ENCODE peak calls at places on chromosome 6, in six cellular contexts. One of them, this sample, is unnamed. For H3K27me3 and H3K4me1, the result is how much of the 10 kb centered on the place peaks cover.

GRCh38 chr6:88814909-88815308 is 148.5 kb downstream of the RNGTT start:
- DNase-seq in endodermal cell: no peak
- DNase-seq in neural progenitor cell: no peak
- DNase-seq in left ventricle myocardium inferior: no peak
- DNase-seq in transverse colon: no peak
- DNase-seq in BE2C: no peak
- DNase-seq in this sample: no peak

GRCh38 chr6:47000842-47001241 is 41.3 kb downstream of the ADGRF1 start:
- DNase-seq in endodermal cell: no peak
- DNase-seq in neural progenitor cell: no peak
- DNase-seq in left ventricle myocardium inferior: no peak
- DNase-seq in transverse colon: no peak
- DNase-seq in BE2C: no peak
- DNase-seq in this sample: no peak

GRCh38 chr6:79796197-79796596 is 151.2 kb downstream of the ELOVL4 start:
- DNase-seq in endodermal cell: no peak
- DNase-seq in neural progenitor cell: no peak
- DNase-seq in left ventricle myocardium inferior: no peak
- DNase-seq in transverse colon: no peak
- DNase-seq in BE2C: no peak
- DNase-seq in this sample: no peak

GRCh38 chr6:45959534-45960195 is 56.0 kb downstream of the CLIC5 start:
- DNase-seq in endodermal cell: no peak
- DNase-seq in neural progenitor cell: no peak
- DNase-seq in left ventricle myocardium inferior: no peak
- DNase-seq in transverse colon: no peak
- DNase-seq in BE2C: no peak
- DNase-seq in this sample: no peak

GRCh38 chr6:67633058-67633457 is 1002.0 kb upstream of the ADGRB3 start:
- DNase-seq in endodermal cell: no peak
- DNase-seq in neural progenitor cell: no peak
- DNase-seq in left ventricle myocardium inferior: no peak
- DNase-seq in transverse colon: no peak
- DNase-seq in BE2C: no peak
- DNase-seq in this sample: no peak

GRCh38 chr6:163409712-163410111 is 4.8 kb upstream of the QKI start:
- DNase-seq in endodermal cell: no peak
- DNase-seq in neural progenitor cell: no peak
- DNase-seq in left ventricle myocardium inferior: no peak
- DNase-seq in transverse colon: no peak
- DNase-seq in BE2C: no peak
- DNase-seq in this sample: no peak

GRCh38 chr6:35219683-35220326 is 6.0 kb downstream of the SCUBE3 start:
- DNase-seq in endodermal cell: no peak
- DNase-seq in neural progenitor cell: no peak
- DNase-seq in left ventricle myocardium inferior: no peak
- DNase-seq in transverse colon: no peak
- DNase-seq in BE2C: no peak
- DNase-seq in this sample: no peak

GRCh38 chr6:160132776-160133338 is 11.2 kb downstream of the SLC22A1 start:
- DNase-seq in endodermal cell: peak
- DNase-seq in neural progenitor cell: no peak
- DNase-seq in left ventricle myocardium inferior: no peak
- DNase-seq in transverse colon: no peak
- DNase-seq in BE2C: no peak
- DNase-seq in this sample: no peak

GRCh38 chr6:142395768-142396231 is 94.0 kb downstream of the ADGRG6 start:
- DNase-seq in endodermal cell: no peak
- DNase-seq in neural progenitor cell: no peak
- DNase-seq in left ventricle myocardium inferior: no peak
- DNase-seq in transverse colon: no peak
- DNase-seq in BE2C: no peak
- DNase-seq in this sample: no peak

GRCh38 chr6:127420558-127420957 is 38.6 kb downstream of the KIAA0408 start:
- DNase-seq in endodermal cell: peak
- DNase-seq in neural progenitor cell: peak
- DNase-seq in left ventricle myocardium inferior: peak
- DNase-seq in transverse colon: peak
- DNase-seq in BE2C: peak
- DNase-seq in this sample: peak

DNA sequence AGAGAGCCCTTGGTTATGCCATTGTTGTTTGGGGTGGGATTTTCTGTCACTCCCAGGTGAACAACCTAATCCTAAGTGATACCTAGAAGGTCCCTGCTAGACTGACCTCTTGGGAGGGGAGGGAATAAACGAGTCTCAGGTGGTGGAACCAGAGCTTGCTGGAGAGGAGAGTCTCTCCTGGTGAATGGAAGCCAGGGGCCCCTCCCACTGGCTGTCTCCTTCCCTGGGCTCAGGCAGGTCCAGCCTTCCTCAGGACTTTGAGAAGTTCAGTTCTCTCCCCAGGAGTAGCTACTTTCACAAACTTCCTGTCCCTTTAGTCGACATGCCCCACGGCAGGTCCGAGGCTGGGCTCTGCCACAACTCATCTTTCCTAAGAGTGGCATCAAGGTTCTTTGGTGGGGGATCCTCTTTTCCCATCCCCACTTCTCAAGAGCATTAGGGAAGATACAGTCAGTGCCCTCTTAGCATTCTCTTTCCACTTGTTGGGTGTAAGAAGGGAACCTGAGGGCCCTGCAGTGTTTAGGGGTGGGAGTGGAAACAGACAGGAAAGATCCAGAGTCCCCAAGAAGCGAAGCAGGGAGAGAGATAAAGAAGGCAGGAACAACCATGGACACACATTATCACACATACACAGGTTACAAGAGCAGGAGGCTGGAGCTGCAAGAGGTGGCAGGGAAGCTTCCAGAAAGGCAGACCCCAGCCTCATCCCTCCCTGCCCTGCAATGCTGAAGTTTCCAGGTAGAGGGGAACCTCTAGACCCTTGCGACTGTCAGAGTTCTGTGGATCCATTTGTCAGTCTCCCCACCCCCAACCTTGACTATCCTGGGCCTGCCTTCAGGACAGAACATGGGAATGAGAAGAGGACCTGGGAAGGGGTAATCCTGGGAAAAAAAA is 900 bp upstream of the GLP1R start:
- DNase-seq in endodermal cell: no peak
- DNase-seq in neural progenitor cell: no peak
- DNase-seq in left ventricle myocardium inferior: no peak
- DNase-seq in transverse colon: no peak
- DNase-seq in BE2C: no peak
- DNase-seq in this sample: no peak
- H3K27me3 ChIP-seq in endodermal cell: half or more
- H3K27me3 ChIP-seq in neural progenitor cell: under half
- H3K27me3 ChIP-seq in left ventricle myocardium inferior: under half
- H3K27me3 ChIP-seq in transverse colon: half or more
- H3K27me3 ChIP-seq in BE2C: under half
- H3K27me3 ChIP-seq in this sample: under half

GRCh38 chr6:2795162-2795561 is 30.0 kb downstream of the WRNIP1 start:
- DNase-seq in endodermal cell: no peak
- DNase-seq in neural progenitor cell: no peak
- DNase-seq in left ventricle myocardium inferior: no peak
- DNase-seq in transverse colon: no peak
- DNase-seq in BE2C: no peak
- DNase-seq in this sample: no peak
- TF ChIP-seq CTCF in endodermal cell: no peak
- TF ChIP-seq CTCF in neural progenitor cell: no peak
- TF ChIP-seq CTCF in left ventricle myocardium inferior: no peak
- TF ChIP-seq CTCF in transverse colon: no peak
- TF ChIP-seq CTCF in BE2C: no peak
- TF ChIP-seq CTCF in this sample: no peak

DNA sequence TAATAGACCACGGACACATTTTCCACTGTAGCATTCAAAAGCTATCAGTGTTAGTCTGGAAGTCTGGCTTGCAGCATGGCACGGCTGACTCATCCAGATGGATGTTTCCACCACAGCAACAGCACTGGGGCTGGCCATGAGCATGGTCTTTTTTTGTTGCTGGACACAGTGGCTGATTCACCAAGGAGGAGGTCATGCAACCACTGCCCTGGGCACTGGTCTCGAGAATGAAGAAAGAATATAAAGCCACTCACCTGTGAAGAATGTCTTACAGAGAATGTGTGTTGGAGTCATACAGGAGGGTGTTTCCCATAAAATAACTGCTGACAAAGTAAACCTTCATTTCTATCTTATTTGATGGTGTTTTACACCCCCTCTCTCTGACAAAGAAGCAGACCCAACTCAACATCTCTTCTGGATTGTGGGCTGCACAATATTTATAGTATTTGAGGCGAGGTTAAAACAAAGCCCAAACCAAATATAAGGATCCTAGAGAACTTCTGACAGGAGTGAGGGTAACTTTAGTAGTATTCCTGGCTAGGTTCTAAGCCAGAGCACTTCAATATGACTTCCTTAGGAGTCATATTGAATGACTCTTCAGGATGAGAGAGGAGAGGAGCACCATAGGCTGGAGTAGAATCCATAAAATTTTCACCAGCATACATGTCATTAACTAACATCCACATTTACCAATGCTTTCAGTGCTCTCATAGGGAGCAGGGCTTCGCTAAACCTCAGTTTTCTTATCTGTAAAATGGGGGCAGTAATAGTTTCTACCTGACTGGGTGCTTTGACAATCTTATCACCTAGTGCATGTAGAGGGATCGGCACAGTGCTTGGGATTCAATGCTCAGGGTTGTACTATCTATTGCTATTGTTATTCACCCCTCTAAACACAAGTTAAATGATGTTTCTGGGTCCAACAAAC is 121.4 kb downstream of the KIF13A start:
- DNase-seq in endodermal cell: no peak
- DNase-seq in neural progenitor cell: no peak
- DNase-seq in left ventricle myocardium inferior: peak
- DNase-seq in transverse colon: peak
- DNase-seq in BE2C: no peak
- DNase-seq in this sample: no peak
- H3K4me1 ChIP-seq in endodermal cell: under half
- H3K4me1 ChIP-seq in neural progenitor cell: under half
- H3K4me1 ChIP-seq in left ventricle myocardium inferior: half or more
- H3K4me1 ChIP-seq in transverse colon: under half
- H3K4me1 ChIP-seq in BE2C: under half
- H3K4me1 ChIP-seq in this sample: under half

DNA sequence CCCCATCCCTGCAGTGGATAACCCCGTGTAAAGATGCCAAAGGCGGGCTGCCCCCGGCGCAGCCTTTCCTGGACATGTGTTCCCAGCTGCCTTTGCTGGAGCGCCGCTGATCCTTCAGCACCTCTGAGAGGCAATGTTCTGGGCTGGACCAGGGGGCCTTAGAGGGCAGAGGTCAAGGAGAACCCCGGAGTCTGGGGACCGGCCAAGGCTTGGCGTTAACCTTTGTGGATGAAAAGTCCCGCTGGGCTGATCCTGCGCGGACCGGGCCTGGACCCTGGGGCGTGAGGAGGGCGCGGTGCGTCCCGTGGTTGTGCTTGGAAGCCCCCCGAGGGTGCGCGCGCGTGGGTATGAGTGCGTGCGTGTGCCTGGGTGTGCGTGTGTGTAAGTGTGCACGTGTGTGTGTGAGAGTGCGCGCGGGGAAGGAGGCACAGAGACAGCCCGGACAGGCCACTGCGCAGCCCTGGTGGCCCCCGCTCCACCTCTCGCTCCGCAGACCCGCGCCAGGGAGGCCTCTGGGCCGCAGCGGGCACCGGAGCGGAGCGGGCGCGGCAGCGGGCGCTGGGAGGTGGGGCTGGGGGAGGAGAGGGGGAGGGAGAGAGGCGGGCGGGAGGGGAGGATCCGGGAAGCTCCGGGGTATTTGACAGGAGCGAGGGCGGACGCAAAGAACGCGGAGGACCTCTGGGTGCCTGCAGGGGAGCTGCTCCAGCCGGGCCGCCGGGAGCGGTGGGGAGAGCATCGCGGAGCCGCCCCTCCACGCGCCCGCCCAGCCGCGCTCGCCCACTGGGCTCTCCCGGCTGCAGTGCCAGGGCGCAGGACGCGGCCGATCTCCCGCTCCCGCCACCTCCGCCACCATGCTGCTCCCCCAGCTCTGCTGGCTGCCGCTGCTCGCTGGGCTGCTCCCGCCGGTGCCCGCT is at the start of gene SMOC2:
- DNase-seq in endodermal cell: peak
- DNase-seq in neural progenitor cell: peak
- DNase-seq in left ventricle myocardium inferior: peak
- DNase-seq in transverse colon: peak
- DNase-seq in BE2C: no peak
- DNase-seq in this sample: no peak
- H3K27me3 ChIP-seq in endodermal cell: half or more
- H3K27me3 ChIP-seq in neural progenitor cell: half or more
- H3K27me3 ChIP-seq in left ventricle myocardium inferior: half or more
- H3K27me3 ChIP-seq in transverse colon: half or more
- H3K27me3 ChIP-seq in BE2C: under half
- H3K27me3 ChIP-seq in this sample: under half

DNA sequence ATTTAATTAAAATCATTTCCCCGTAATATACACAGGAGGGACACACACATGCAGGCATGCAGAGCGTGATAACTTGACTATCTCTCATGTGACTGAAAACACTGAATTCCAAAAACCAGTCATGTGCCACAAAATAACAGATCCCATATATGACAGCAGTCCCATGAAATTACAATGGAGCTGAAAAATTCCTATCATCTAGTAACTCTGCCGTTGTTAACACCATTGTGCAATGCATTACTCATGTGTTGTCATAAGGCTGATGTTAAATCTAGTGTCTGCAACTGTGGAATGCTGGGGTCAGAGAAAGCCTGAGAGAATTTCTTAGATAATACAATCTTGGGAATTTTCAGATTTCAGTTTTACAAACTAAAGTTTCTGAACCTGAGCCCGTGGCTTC is 70.3 kb downstream of the LYRM4 start:
- DNase-seq in endodermal cell: no peak
- DNase-seq in neural progenitor cell: no peak
- DNase-seq in left ventricle myocardium inferior: no peak
- DNase-seq in transverse colon: no peak
- DNase-seq in BE2C: no peak
- DNase-seq in this sample: no peak
- TF ChIP-seq CTCF in endodermal cell: no peak
- TF ChIP-seq CTCF in neural progenitor cell: no peak
- TF ChIP-seq CTCF in left ventricle myocardium inferior: no peak
- TF ChIP-seq CTCF in transverse colon: no peak
- TF ChIP-seq CTCF in BE2C: no peak
- TF ChIP-seq CTCF in this sample: no peak

DNA sequence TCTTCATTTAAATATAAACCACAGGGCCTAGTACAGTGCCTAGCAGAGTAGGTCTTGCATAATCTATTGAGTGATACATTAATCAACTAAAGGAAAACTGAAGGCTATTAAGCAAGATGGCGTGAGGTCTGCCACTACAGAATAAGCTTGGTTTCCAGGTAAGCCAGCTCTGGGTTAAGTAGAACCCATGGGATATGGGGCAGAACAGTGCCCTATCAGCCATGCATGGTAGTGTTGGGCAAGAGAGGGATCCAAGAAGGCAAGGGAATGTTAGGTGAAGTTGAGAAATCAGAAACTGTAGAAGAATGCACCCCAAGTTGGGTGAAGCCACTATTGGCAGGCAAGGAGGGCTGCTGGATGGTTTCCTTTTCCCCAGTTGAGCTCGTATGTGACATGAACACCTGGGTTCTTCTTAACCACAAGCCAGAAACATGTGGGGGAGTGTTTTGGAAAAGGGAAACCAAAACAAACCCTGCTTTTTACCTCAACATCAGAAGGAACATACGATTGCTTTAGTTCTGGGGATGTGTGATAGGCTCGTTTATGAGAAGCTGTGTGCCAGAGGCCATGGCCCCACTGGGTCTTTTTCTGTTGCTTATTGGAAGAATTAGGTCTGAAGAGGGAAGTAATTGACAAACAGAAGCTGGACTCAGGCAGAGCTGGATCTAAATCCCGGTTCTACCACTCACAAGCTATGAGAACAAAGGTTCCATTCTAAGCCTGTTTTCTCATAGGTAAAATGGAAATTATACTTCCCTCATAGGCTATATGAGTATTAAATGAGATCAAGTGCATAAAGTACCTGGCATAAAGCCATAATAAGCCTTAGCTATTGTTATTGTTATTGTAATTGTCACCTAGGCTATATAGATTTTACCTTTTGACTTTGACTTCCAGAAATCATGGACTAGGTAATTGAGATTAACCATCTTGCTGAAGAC is 33.5 kb downstream of the NEDD9 start:
- DNase-seq in endodermal cell: no peak
- DNase-seq in neural progenitor cell: no peak
- DNase-seq in left ventricle myocardium inferior: no peak
- DNase-seq in transverse colon: no peak
- DNase-seq in BE2C: no peak
- DNase-seq in this sample: no peak
- H3K4me1 ChIP-seq in endodermal cell: under half
- H3K4me1 ChIP-seq in neural progenitor cell: half or more
- H3K4me1 ChIP-seq in left ventricle myocardium inferior: half or more
- H3K4me1 ChIP-seq in transverse colon: under half
- H3K4me1 ChIP-seq in BE2C: under half
- H3K4me1 ChIP-seq in this sample: under half